ENCODE peak calls at places on chromosomes 2 and 18, in eight cellular contexts. One of them, this sample, is unnamed.

GRCh38 chr2:221310720-221311119 is 261.4 kb downstream of the EPHA4 start:
- DNase-seq in non-pigmented ciliary epithelial cell: no peak
- DNase-seq in Panc1: no peak
- DNase-seq in activated CD4-positive, CD25-positive, alpha-beta regulatory T cell: no peak
- DNase-seq in activated effector memory CD4-positive, alpha-beta T cell treated with Interleukin-2 at 50 U/mL for 16 hours: no peak
- DNase-seq in stimulated activated CD4-positive, alpha-beta T cell treated with anti-CD3 and anti-CD28 coated beads, Interleukin-2, amount 100 ng/mL, for 48 hours: no peak
- DNase-seq in progenitor cell of endocrine pancreas: no peak
- DNase-seq in SHP77: no peak
- DNase-seq in this sample: no peak

GRCh38 chr18:58653814-58654509 is 17.3 kb upstream of the MALT1 start:
- DNase-seq in SHP77: no peak
- DNase-seq in activated CD4-positive, CD25-positive, alpha-beta regulatory T cell: no peak
- DNase-seq in progenitor cell of endocrine pancreas: no peak
- DNase-seq in stimulated activated CD4-positive, alpha-beta T cell treated with anti-CD3 and anti-CD28 coated beads, Interleukin-2, amount 100 ng/mL, for 48 hours: no peak
- DNase-seq in activated effector memory CD4-positive, alpha-beta T cell treated with Interleukin-2 at 50 U/mL for 16 hours: no peak
- DNase-seq in Panc1: no peak
- DNase-seq in non-pigmented ciliary epithelial cell: no peak
- DNase-seq in this sample: no peak

GRCh38 chr2:46913471-46914381 is 1.9 kb downstream of the MCFD2 start:
- DNase-seq in activated CD4-positive, CD25-positive, alpha-beta regulatory T cell: no peak
- DNase-seq in activated effector memory CD4-positive, alpha-beta T cell treated with Interleukin-2 at 50 U/mL for 16 hours: no peak
- DNase-seq in stimulated activated CD4-positive, alpha-beta T cell treated with anti-CD3 and anti-CD28 coated beads, Interleukin-2, amount 100 ng/mL, for 48 hours: no peak
- DNase-seq in Panc1: no peak
- DNase-seq in progenitor cell of endocrine pancreas: no peak
- DNase-seq in non-pigmented ciliary epithelial cell: no peak
- DNase-seq in SHP77: no peak
- DNase-seq in this sample: peak

GRCh38 chr2:182368446-182368845 is 58.4 kb downstream of the PDE1A start:
- DNase-seq in stimulated activated CD4-positive, alpha-beta T cell treated with anti-CD3 and anti-CD28 coated beads, Interleukin-2, amount 100 ng/mL, for 48 hours: no peak
- DNase-seq in non-pigmented ciliary epithelial cell: no peak
- DNase-seq in activated effector memory CD4-positive, alpha-beta T cell treated with Interleukin-2 at 50 U/mL for 16 hours: no peak
- DNase-seq in activated CD4-positive, CD25-positive, alpha-beta regulatory T cell: no peak
- DNase-seq in SHP77: no peak
- DNase-seq in Panc1: no peak
- DNase-seq in progenitor cell of endocrine pancreas: no peak
- DNase-seq in this sample: no peak

GRCh38 chr18:74337912-74338309 is 22.3 kb downstream of the C18orf63 start:
- DNase-seq in SHP77: no peak
- DNase-seq in non-pigmented ciliary epithelial cell: no peak
- DNase-seq in Panc1: no peak
- DNase-seq in stimulated activated CD4-positive, alpha-beta T cell treated with anti-CD3 and anti-CD28 coated beads, Interleukin-2, amount 100 ng/mL, for 48 hours: no peak
- DNase-seq in activated CD4-positive, CD25-positive, alpha-beta regulatory T cell: no peak
- DNase-seq in progenitor cell of endocrine pancreas: no peak
- DNase-seq in activated effector memory CD4-positive, alpha-beta T cell treated with Interleukin-2 at 50 U/mL for 16 hours: no peak
- DNase-seq in this sample: no peak

GRCh38 chr2:222747526-222748160 is 76.2 kb downstream of the MOGAT1 start:
- DNase-seq in SHP77: no peak
- DNase-seq in activated effector memory CD4-positive, alpha-beta T cell treated with Interleukin-2 at 50 U/mL for 16 hours: no peak
- DNase-seq in Panc1: no peak
- DNase-seq in activated CD4-positive, CD25-positive, alpha-beta regulatory T cell: no peak
- DNase-seq in non-pigmented ciliary epithelial cell: no peak
- DNase-seq in stimulated activated CD4-positive, alpha-beta T cell treated with anti-CD3 and anti-CD28 coated beads, Interleukin-2, amount 100 ng/mL, for 48 hours: no peak
- DNase-seq in progenitor cell of endocrine pancreas: no peak
- DNase-seq in this sample: no peak

GRCh38 chr2:7190587-7191320 is 273.5 kb downstream of the RNF144A start:
- DNase-seq in stimulated activated CD4-positive, alpha-beta T cell treated with anti-CD3 and anti-CD28 coated beads, Interleukin-2, amount 100 ng/mL, for 48 hours: no peak
- DNase-seq in non-pigmented ciliary epithelial cell: no peak
- DNase-seq in activated effector memory CD4-positive, alpha-beta T cell treated with Interleukin-2 at 50 U/mL for 16 hours: no peak
- DNase-seq in Panc1: no peak
- DNase-seq in SHP77: no peak
- DNase-seq in progenitor cell of endocrine pancreas: no peak
- DNase-seq in activated CD4-positive, CD25-positive, alpha-beta regulatory T cell: no peak
- DNase-seq in this sample: no peak

GRCh38 chr2:109700680-109701274 is 86.6 kb downstream of the SOWAHC start:
- DNase-seq in SHP77: no peak
- DNase-seq in non-pigmented ciliary epithelial cell: no peak
- DNase-seq in activated effector memory CD4-positive, alpha-beta T cell treated with Interleukin-2 at 50 U/mL for 16 hours: no peak
- DNase-seq in progenitor cell of endocrine pancreas: no peak
- DNase-seq in stimulated activated CD4-positive, alpha-beta T cell treated with anti-CD3 and anti-CD28 coated beads, Interleukin-2, amount 100 ng/mL, for 48 hours: no peak
- DNase-seq in Panc1: no peak
- DNase-seq in activated CD4-positive, CD25-positive, alpha-beta regulatory T cell: no peak
- DNase-seq in this sample: no peak

GRCh38 chr2:227862227-227862740 is 9.1 kb upstream of the DAW1 start:
- DNase-seq in Panc1: no peak
- DNase-seq in progenitor cell of endocrine pancreas: no peak
- DNase-seq in non-pigmented ciliary epithelial cell: no peak
- DNase-seq in activated effector memory CD4-positive, alpha-beta T cell treated with Interleukin-2 at 50 U/mL for 16 hours: no peak
- DNase-seq in SHP77: peak
- DNase-seq in stimulated activated CD4-positive, alpha-beta T cell treated with anti-CD3 and anti-CD28 coated beads, Interleukin-2, amount 100 ng/mL, for 48 hours: peak
- DNase-seq in activated CD4-positive, CD25-positive, alpha-beta regulatory T cell: peak
- DNase-seq in this sample: no peak

GRCh38 chr2:74585406-74586182 is 31.1 kb downstream of the DOK1 start:
- DNase-seq in non-pigmented ciliary epithelial cell: no peak
- DNase-seq in stimulated activated CD4-positive, alpha-beta T cell treated with anti-CD3 and anti-CD28 coated beads, Interleukin-2, amount 100 ng/mL, for 48 hours: no peak
- DNase-seq in activated effector memory CD4-positive, alpha-beta T cell treated with Interleukin-2 at 50 U/mL for 16 hours: no peak
- DNase-seq in Panc1: no peak
- DNase-seq in SHP77: no peak
- DNase-seq in progenitor cell of endocrine pancreas: no peak
- DNase-seq in activated CD4-positive, CD25-positive, alpha-beta regulatory T cell: no peak
- DNase-seq in this sample: no peak

GRCh38 chr18:12278765-12279682 is 24.9 kb downstream of the CIDEA start:
- DNase-seq in activated effector memory CD4-positive, alpha-beta T cell treated with Interleukin-2 at 50 U/mL for 16 hours: no peak
- DNase-seq in stimulated activated CD4-positive, alpha-beta T cell treated with anti-CD3 and anti-CD28 coated beads, Interleukin-2, amount 100 ng/mL, for 48 hours: no peak
- DNase-seq in Panc1: no peak
- DNase-seq in SHP77: no peak
- DNase-seq in activated CD4-positive, CD25-positive, alpha-beta regulatory T cell: no peak
- DNase-seq in non-pigmented ciliary epithelial cell: peak
- DNase-seq in progenitor cell of endocrine pancreas: peak
- DNase-seq in this sample: peak

GRCh38 chr2:3516831-3517230 is 2.5 kb downstream of the ADI1 start:
- DNase-seq in activated CD4-positive, CD25-positive, alpha-beta regulatory T cell: no peak
- DNase-seq in stimulated activated CD4-positive, alpha-beta T cell treated with anti-CD3 and anti-CD28 coated beads, Interleukin-2, amount 100 ng/mL, for 48 hours: no peak
- DNase-seq in progenitor cell of endocrine pancreas: no peak
- DNase-seq in non-pigmented ciliary epithelial cell: no peak
- DNase-seq in activated effector memory CD4-positive, alpha-beta T cell treated with Interleukin-2 at 50 U/mL for 16 hours: no peak
- DNase-seq in SHP77: no peak
- DNase-seq in Panc1: no peak
- DNase-seq in this sample: no peak

GRCh38 chr2:3642521-3643215 is 15.3 kb upstream of the ALLC start:
- DNase-seq in Panc1: no peak
- DNase-seq in progenitor cell of endocrine pancreas: no peak
- DNase-seq in SHP77: no peak
- DNase-seq in activated CD4-positive, CD25-positive, alpha-beta regulatory T cell: no peak
- DNase-seq in activated effector memory CD4-positive, alpha-beta T cell treated with Interleukin-2 at 50 U/mL for 16 hours: no peak
- DNase-seq in stimulated activated CD4-positive, alpha-beta T cell treated with anti-CD3 and anti-CD28 coated beads, Interleukin-2, amount 100 ng/mL, for 48 hours: no peak
- DNase-seq in non-pigmented ciliary epithelial cell: no peak
- DNase-seq in this sample: no peak

GRCh38 chr2:42558827-42559226 is 9.6 kb upstream of the MTA3 start:
- DNase-seq in stimulated activated CD4-positive, alpha-beta T cell treated with anti-CD3 and anti-CD28 coated beads, Interleukin-2, amount 100 ng/mL, for 48 hours: no peak
- DNase-seq in Panc1: no peak
- DNase-seq in SHP77: no peak
- DNase-seq in activated effector memory CD4-positive, alpha-beta T cell treated with Interleukin-2 at 50 U/mL for 16 hours: no peak
- DNase-seq in progenitor cell of endocrine pancreas: no peak
- DNase-seq in non-pigmented ciliary epithelial cell: no peak
- DNase-seq in activated CD4-positive, CD25-positive, alpha-beta regulatory T cell: no peak
- DNase-seq in this sample: no peak

GRCh38 chr2:105087273-105087672 is 49.4 kb downstream of the MRPS9 start:
- DNase-seq in non-pigmented ciliary epithelial cell: no peak
- DNase-seq in activated CD4-positive, CD25-positive, alpha-beta regulatory T cell: no peak
- DNase-seq in progenitor cell of endocrine pancreas: no peak
- DNase-seq in SHP77: no peak
- DNase-seq in Panc1: no peak
- DNase-seq in activated effector memory CD4-positive, alpha-beta T cell treated with Interleukin-2 at 50 U/mL for 16 hours: no peak
- DNase-seq in stimulated activated CD4-positive, alpha-beta T cell treated with anti-CD3 and anti-CD28 coated beads, Interleukin-2, amount 100 ng/mL, for 48 hours: no peak
- DNase-seq in this sample: no peak

GRCh38 chr18:63887424-63887823 is at the start of gene SERPINB2:
- DNase-seq in activated CD4-positive, CD25-positive, alpha-beta regulatory T cell: no peak
- DNase-seq in progenitor cell of endocrine pancreas: no peak
- DNase-seq in non-pigmented ciliary epithelial cell: no peak
- DNase-seq in stimulated activated CD4-positive, alpha-beta T cell treated with anti-CD3 and anti-CD28 coated beads, Interleukin-2, amount 100 ng/mL, for 48 hours: no peak
- DNase-seq in Panc1: no peak
- DNase-seq in SHP77: no peak
- DNase-seq in activated effector memory CD4-positive, alpha-beta T cell treated with Interleukin-2 at 50 U/mL for 16 hours: no peak
- DNase-seq in this sample: no peak

GRCh38 chr2:205659922-205660321 is 22.4 kb upstream of the NRP2 start:
- DNase-seq in activated effector memory CD4-positive, alpha-beta T cell treated with Interleukin-2 at 50 U/mL for 16 hours: no peak
- DNase-seq in SHP77: peak
- DNase-seq in non-pigmented ciliary epithelial cell: no peak
- DNase-seq in activated CD4-positive, CD25-positive, alpha-beta regulatory T cell: no peak
- DNase-seq in stimulated activated CD4-positive, alpha-beta T cell treated with anti-CD3 and anti-CD28 coated beads, Interleukin-2, amount 100 ng/mL, for 48 hours: no peak
- DNase-seq in progenitor cell of endocrine pancreas: no peak
- DNase-seq in Panc1: no peak
- DNase-seq in this sample: no peak

GRCh38 chr2:143399679-143400078 is 270.5 kb downstream of the ARHGAP15 start:
- DNase-seq in Panc1: no peak
- DNase-seq in SHP77: no peak
- DNase-seq in stimulated activated CD4-positive, alpha-beta T cell treated with anti-CD3 and anti-CD28 coated beads, Interleukin-2, amount 100 ng/mL, for 48 hours: no peak
- DNase-seq in progenitor cell of endocrine pancreas: no peak
- DNase-seq in activated CD4-positive, CD25-positive, alpha-beta regulatory T cell: no peak
- DNase-seq in activated effector memory CD4-positive, alpha-beta T cell treated with Interleukin-2 at 50 U/mL for 16 hours: no peak
- DNase-seq in non-pigmented ciliary epithelial cell: no peak
- DNase-seq in this sample: no peak

GRCh38 chr2:33510589-33510968 is 34.1 kb downstream of the RASGRP3 start:
- DNase-seq in activated CD4-positive, CD25-positive, alpha-beta regulatory T cell: no peak
- DNase-seq in SHP77: no peak
- DNase-seq in progenitor cell of endocrine pancreas: no peak
- DNase-seq in Panc1: no peak
- DNase-seq in stimulated activated CD4-positive, alpha-beta T cell treated with anti-CD3 and anti-CD28 coated beads, Interleukin-2, amount 100 ng/mL, for 48 hours: no peak
- DNase-seq in activated effector memory CD4-positive, alpha-beta T cell treated with Interleukin-2 at 50 U/mL for 16 hours: no peak
- DNase-seq in non-pigmented ciliary epithelial cell: no peak
- DNase-seq in this sample: no peak

GRCh38 chr18:3265564-3266033 is 3.7 kb downstream of the MYL12B start:
- DNase-seq in SHP77: no peak
- DNase-seq in activated CD4-positive, CD25-positive, alpha-beta regulatory T cell: no peak
- DNase-seq in Panc1: no peak
- DNase-seq in stimulated activated CD4-positive, alpha-beta T cell treated with anti-CD3 and anti-CD28 coated beads, Interleukin-2, amount 100 ng/mL, for 48 hours: no peak
- DNase-seq in progenitor cell of endocrine pancreas: no peak
- DNase-seq in activated effector memory CD4-positive, alpha-beta T cell treated with Interleukin-2 at 50 U/mL for 16 hours: no peak
- DNase-seq in non-pigmented ciliary epithelial cell: no peak
- DNase-seq in this sample: no peak

GRCh38 chr2:106566050-106566449 is 78.9 kb downstream of the CD8B2 start:
- DNase-seq in Panc1: no peak
- DNase-seq in SHP77: no peak
- DNase-seq in non-pigmented ciliary epithelial cell: no peak
- DNase-seq in activated effector memory CD4-positive, alpha-beta T cell treated with Interleukin-2 at 50 U/mL for 16 hours: no peak
- DNase-seq in activated CD4-positive, CD25-positive, alpha-beta regulatory T cell: no peak
- DNase-seq in progenitor cell of endocrine pancreas: no peak
- DNase-seq in stimulated activated CD4-positive, alpha-beta T cell treated with anti-CD3 and anti-CD28 coated beads, Interleukin-2, amount 100 ng/mL, for 48 hours: peak
- DNase-seq in this sample: no peak

GRCh38 chr2:42964444-42965081 is 172.2 kb upstream of the HAAO start:
- DNase-seq in stimulated activated CD4-positive, alpha-beta T cell treated with anti-CD3 and anti-CD28 coated beads, Interleukin-2, amount 100 ng/mL, for 48 hours: no peak
- DNase-seq in activated CD4-positive, CD25-positive, alpha-beta regulatory T cell: no peak
- DNase-seq in SHP77: no peak
- DNase-seq in progenitor cell of endocrine pancreas: no peak
- DNase-seq in non-pigmented ciliary epithelial cell: peak
- DNase-seq in activated effector memory CD4-positive, alpha-beta T cell treated with Interleukin-2 at 50 U/mL for 16 hours: no peak
- DNase-seq in Panc1: no peak
- DNase-seq in this sample: no peak

GRCh38 chr18:66632771-66633170 is 28.9 kb upstream of the CDH19 start:
- DNase-seq in Panc1: no peak
- DNase-seq in activated CD4-positive, CD25-positive, alpha-beta regulatory T cell: no peak
- DNase-seq in SHP77: no peak
- DNase-seq in stimulated activated CD4-positive, alpha-beta T cell treated with anti-CD3 and anti-CD28 coated beads, Interleukin-2, amount 100 ng/mL, for 48 hours: no peak
- DNase-seq in activated effector memory CD4-positive, alpha-beta T cell treated with Interleukin-2 at 50 U/mL for 16 hours: no peak
- DNase-seq in progenitor cell of endocrine pancreas: no peak
- DNase-seq in non-pigmented ciliary epithelial cell: no peak
- DNase-seq in this sample: no peak

GRCh38 chr18:70415823-70416488 is 127.1 kb downstream of the SOCS6 start:
- DNase-seq in activated CD4-positive, CD25-positive, alpha-beta regulatory T cell: no peak
- DNase-seq in SHP77: no peak
- DNase-seq in progenitor cell of endocrine pancreas: no peak
- DNase-seq in non-pigmented ciliary epithelial cell: no peak
- DNase-seq in activated effector memory CD4-positive, alpha-beta T cell treated with Interleukin-2 at 50 U/mL for 16 hours: no peak
- DNase-seq in stimulated activated CD4-positive, alpha-beta T cell treated with anti-CD3 and anti-CD28 coated beads, Interleukin-2, amount 100 ng/mL, for 48 hours: no peak
- DNase-seq in Panc1: no peak
- DNase-seq in this sample: no peak

GRCh38 chr2:55153564-55154315 is 78.4 kb downstream of the CLHC1 start:
- DNase-seq in stimulated activated CD4-positive, alpha-beta T cell treated with anti-CD3 and anti-CD28 coated beads, Interleukin-2, amount 100 ng/mL, for 48 hours: no peak
- DNase-seq in activated effector memory CD4-positive, alpha-beta T cell treated with Interleukin-2 at 50 U/mL for 16 hours: no peak
- DNase-seq in non-pigmented ciliary epithelial cell: no peak
- DNase-seq in activated CD4-positive, CD25-positive, alpha-beta regulatory T cell: no peak
- DNase-seq in SHP77: no peak
- DNase-seq in Panc1: no peak
- DNase-seq in progenitor cell of endocrine pancreas: no peak
- DNase-seq in this sample: no peak

GRCh38 chr2:242069018-242069417 is 199.5 kb downstream of the RTP5 start:
- DNase-seq in Panc1: no peak
- DNase-seq in progenitor cell of endocrine pancreas: no peak
- DNase-seq in activated CD4-positive, CD25-positive, alpha-beta regulatory T cell: no peak
- DNase-seq in stimulated activated CD4-positive, alpha-beta T cell treated with anti-CD3 and anti-CD28 coated beads, Interleukin-2, amount 100 ng/mL, for 48 hours: no peak
- DNase-seq in non-pigmented ciliary epithelial cell: no peak
- DNase-seq in SHP77: no peak
- DNase-seq in activated effector memory CD4-positive, alpha-beta T cell treated with Interleukin-2 at 50 U/mL for 16 hours: no peak
- DNase-seq in this sample: no peak

GRCh38 chr2:7572460-7572859 is 655.2 kb downstream of the RNF144A start:
- DNase-seq in non-pigmented ciliary epithelial cell: no peak
- DNase-seq in progenitor cell of endocrine pancreas: no peak
- DNase-seq in activated effector memory CD4-positive, alpha-beta T cell treated with Interleukin-2 at 50 U/mL for 16 hours: no peak
- DNase-seq in Panc1: no peak
- DNase-seq in SHP77: peak
- DNase-seq in stimulated activated CD4-positive, alpha-beta T cell treated with anti-CD3 and anti-CD28 coated beads, Interleukin-2, amount 100 ng/mL, for 48 hours: no peak
- DNase-seq in activated CD4-positive, CD25-positive, alpha-beta regulatory T cell: no peak
- DNase-seq in this sample: no peak

GRCh38 chr2:65626831-65627230 is 194.4 kb upstream of the SPRED2 start:
- DNase-seq in SHP77: no peak
- DNase-seq in Panc1: no peak
- DNase-seq in activated effector memory CD4-positive, alpha-beta T cell treated with Interleukin-2 at 50 U/mL for 16 hours: no peak
- DNase-seq in non-pigmented ciliary epithelial cell: no peak
- DNase-seq in stimulated activated CD4-positive, alpha-beta T cell treated with anti-CD3 and anti-CD28 coated beads, Interleukin-2, amount 100 ng/mL, for 48 hours: no peak
- DNase-seq in activated CD4-positive, CD25-positive, alpha-beta regulatory T cell: no peak
- DNase-seq in progenitor cell of endocrine pancreas: no peak
- DNase-seq in this sample: no peak

GRCh38 chr2:44324971-44325426 is 36.3 kb downstream of the PREPL start:
- DNase-seq in stimulated activated CD4-positive, alpha-beta T cell treated with anti-CD3 and anti-CD28 coated beads, Interleukin-2, amount 100 ng/mL, for 48 hours: no peak
- DNase-seq in activated effector memory CD4-positive, alpha-beta T cell treated with Interleukin-2 at 50 U/mL for 16 hours: no peak
- DNase-seq in progenitor cell of endocrine pancreas: no peak
- DNase-seq in Panc1: no peak
- DNase-seq in non-pigmented ciliary epithelial cell: peak
- DNase-seq in SHP77: no peak
- DNase-seq in activated CD4-positive, CD25-positive, alpha-beta regulatory T cell: no peak
- DNase-seq in this sample: no peak

GRCh38 chr2:216350214-216350789 is 22.0 kb downstream of the MARCHF4 start:
- DNase-seq in Panc1: no peak
- DNase-seq in progenitor cell of endocrine pancreas: no peak
- DNase-seq in activated CD4-positive, CD25-positive, alpha-beta regulatory T cell: no peak
- DNase-seq in SHP77: no peak
- DNase-seq in stimulated activated CD4-positive, alpha-beta T cell treated with anti-CD3 and anti-CD28 coated beads, Interleukin-2, amount 100 ng/mL, for 48 hours: no peak
- DNase-seq in activated effector memory CD4-positive, alpha-beta T cell treated with Interleukin-2 at 50 U/mL for 16 hours: no peak
- DNase-seq in non-pigmented ciliary epithelial cell: no peak
- DNase-seq in this sample: no peak

This sample was measured in 8988T.